ENCODE peak calls at places on chromosomes 5 and 9, in four cellular contexts. One of them, this sample, is unnamed.

GRCh38 chr5:160555836-160556660 is 134.4 kb downstream of the PTTG1 start:
- DNase-seq in IMR-90: no peak
- DNase-seq in H9: no peak
- DNase-seq in mesendoderm: no peak
- DNase-seq in this sample: no peak

GRCh38 chr5:73591102-73591695 is 25.7 kb downstream of the UTP15 start:
- DNase-seq in IMR-90: peak
- DNase-seq in H9: no peak
- DNase-seq in mesendoderm: peak
- DNase-seq in this sample: no peak

GRCh38 chr5:136020383-136021015 is 8.3 kb upstream of the TGFBI start:
- DNase-seq in IMR-90: peak
- DNase-seq in H9: no peak
- DNase-seq in mesendoderm: no peak
- DNase-seq in this sample: no peak

GRCh38 chr9:83935276-83935890 is 14.2 kb upstream of the KIF27 start:
- DNase-seq in IMR-90: peak
- DNase-seq in H9: no peak
- DNase-seq in mesendoderm: no peak
- DNase-seq in this sample: no peak

GRCh38 chr9:20022410-20022809 is 233.6 kb upstream of the SLC24A2 start:
- DNase-seq in IMR-90: peak
- DNase-seq in H9: no peak
- DNase-seq in mesendoderm: no peak
- DNase-seq in this sample: no peak

GRCh38 chr5:9690751-9691150 is 60.6 kb upstream of the TAS2R1 start:
- DNase-seq in IMR-90: no peak
- DNase-seq in H9: no peak
- DNase-seq in mesendoderm: no peak
- DNase-seq in this sample: no peak

GRCh38 chr5:99674086-99674485 is 745.3 kb upstream of the CHD1 start:
- DNase-seq in IMR-90: no peak
- DNase-seq in H9: no peak
- DNase-seq in mesendoderm: no peak
- DNase-seq in this sample: no peak

GRCh38 chr5:127878174-127878750 is 175.1 kb downstream of the CCDC192 start:
- DNase-seq in IMR-90: peak
- DNase-seq in H9: peak
- DNase-seq in mesendoderm: peak
- DNase-seq in this sample: peak

GRCh38 chr5:95760291-95761191 is 29.4 kb downstream of the RHOBTB3 start:
- DNase-seq in IMR-90: peak
- DNase-seq in H9: no peak
- DNase-seq in mesendoderm: peak
- DNase-seq in this sample: no peak

GRCh38 chr5:43036856-43037711 is 3.0 kb downstream of the ANXA2R start:
- DNase-seq in IMR-90: peak
- DNase-seq in H9: peak
- DNase-seq in mesendoderm: peak
- DNase-seq in this sample: no peak

GRCh38 chr5:98770911-98771322 is 2.5 kb upstream of the RGMB start:
- DNase-seq in IMR-90: peak
- DNase-seq in H9: no peak
- DNase-seq in mesendoderm: no peak
- DNase-seq in this sample: no peak

GRCh38 chr5:134833340-134834032 is 12.3 kb upstream of the C5orf24 start:
- DNase-seq in IMR-90: peak
- DNase-seq in H9: no peak
- DNase-seq in mesendoderm: no peak
- DNase-seq in this sample: no peak

GRCh38 chr9:95048225-95049087 is 269.1 kb downstream of the FANCC start:
- DNase-seq in IMR-90: no peak
- DNase-seq in H9: peak
- DNase-seq in mesendoderm: peak
- DNase-seq in this sample: no peak

GRCh38 chr9:127452481-127453092 is 1.3 kb downstream of the LRSAM1 start:
- DNase-seq in IMR-90: peak
- DNase-seq in H9: no peak
- DNase-seq in mesendoderm: no peak
- DNase-seq in this sample: no peak

GRCh38 chr5:138824924-138825863 is 49.9 kb downstream of the LRRTM2 start:
- DNase-seq in IMR-90: peak
- DNase-seq in H9: no peak
- DNase-seq in mesendoderm: no peak
- DNase-seq in this sample: no peak

GRCh38 chr5:154485850-154486426 is 7.9 kb upstream of the HAND1 start:
- DNase-seq in IMR-90: no peak
- DNase-seq in H9: peak
- DNase-seq in mesendoderm: no peak
- DNase-seq in this sample: no peak
- H4K5ac ChIP-seq in IMR-90: no peak
- H4K5ac ChIP-seq in H9: no peak
- H4K5ac ChIP-seq in mesendoderm: no peak
- H4K5ac ChIP-seq in this sample: no peak

DNA sequence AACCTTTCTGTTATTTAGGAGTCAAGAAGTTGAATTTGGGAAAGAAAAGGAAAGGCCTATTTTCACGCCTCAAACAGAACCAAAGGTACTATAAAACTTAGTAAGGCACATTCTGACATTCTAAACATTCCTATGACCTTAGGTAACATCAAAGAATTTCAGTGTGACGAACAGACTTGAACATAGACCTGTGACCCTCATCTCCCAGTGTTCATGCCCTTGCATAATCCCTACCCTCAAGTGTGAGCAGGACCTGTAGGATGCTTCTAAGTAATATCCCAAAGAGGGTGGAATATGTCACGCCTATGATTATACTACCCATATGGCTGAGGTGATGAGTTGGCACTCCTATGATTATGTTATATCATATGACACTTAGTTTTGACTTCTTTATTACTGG is 540.9 kb downstream of the KIF4B start:
- DNase-seq in IMR-90: no peak
- DNase-seq in H9: no peak
- DNase-seq in mesendoderm: peak
- DNase-seq in this sample: no peak
- H4K5ac ChIP-seq in IMR-90: no peak
- H4K5ac ChIP-seq in H9: no peak
- H4K5ac ChIP-seq in mesendoderm: no peak
- H4K5ac ChIP-seq in this sample: no peak

DNA sequence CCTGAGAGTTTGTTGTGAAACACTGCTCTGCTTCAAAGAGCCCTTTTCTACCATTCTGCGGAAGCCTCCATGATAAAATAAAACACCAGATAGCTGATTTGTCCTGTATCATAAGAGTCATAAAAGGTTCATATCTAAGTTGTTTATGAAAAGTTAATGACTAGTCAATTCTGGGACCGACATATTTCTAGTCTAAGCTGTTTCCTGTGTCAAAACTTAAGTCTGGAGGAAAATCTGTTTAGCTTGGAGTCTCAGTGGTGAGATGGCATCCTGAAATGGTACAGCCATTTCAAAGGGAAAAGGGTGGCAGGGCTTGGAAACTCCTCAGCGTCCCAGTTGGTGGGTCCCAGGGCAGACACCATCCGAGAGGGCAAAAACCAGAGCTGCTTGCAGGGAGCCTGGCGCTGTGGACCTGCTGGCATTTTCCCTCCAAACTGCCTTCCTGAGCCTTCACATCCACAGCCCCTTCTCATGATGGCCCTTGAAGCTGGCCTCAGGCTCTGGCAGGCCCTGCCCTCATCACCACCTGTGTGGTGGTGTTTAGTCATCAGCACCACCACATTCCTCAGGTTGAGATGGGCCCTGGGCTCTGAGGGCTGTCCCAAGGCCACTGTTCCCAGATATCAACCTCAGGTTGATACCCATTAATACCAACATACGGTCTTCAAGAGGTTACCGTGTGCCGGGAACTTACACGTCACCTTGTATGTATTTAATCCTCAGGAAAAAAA is 184.0 kb downstream of the HSPA4 start:
- DNase-seq in IMR-90: peak
- DNase-seq in H9: no peak
- DNase-seq in mesendoderm: peak
- DNase-seq in this sample: no peak
- H4K5ac ChIP-seq in IMR-90: no peak
- H4K5ac ChIP-seq in H9: no peak
- H4K5ac ChIP-seq in mesendoderm: no peak
- H4K5ac ChIP-seq in this sample: no peak

GRCh38 chr5:171855265-171855664 is 69.6 kb downstream of the SMIM23 start:
- DNase-seq in IMR-90: no peak
- DNase-seq in H9: no peak
- DNase-seq in mesendoderm: no peak
- DNase-seq in this sample: no peak

GRCh38 chr5:171857537-171857936 is 71.9 kb downstream of the SMIM23 start:
- DNase-seq in IMR-90: no peak
- DNase-seq in H9: no peak
- DNase-seq in mesendoderm: peak
- DNase-seq in this sample: no peak

GRCh38 chr5:171858303-171858702 is 72.7 kb downstream of the SMIM23 start:
- DNase-seq in IMR-90: no peak
- DNase-seq in H9: peak
- DNase-seq in mesendoderm: peak
- DNase-seq in this sample: no peak

GRCh38 chr5:171852255-171852681 is 66.7 kb downstream of the SMIM23 start:
- DNase-seq in IMR-90: no peak
- DNase-seq in H9: peak
- DNase-seq in mesendoderm: peak
- DNase-seq in this sample: no peak

DNA sequence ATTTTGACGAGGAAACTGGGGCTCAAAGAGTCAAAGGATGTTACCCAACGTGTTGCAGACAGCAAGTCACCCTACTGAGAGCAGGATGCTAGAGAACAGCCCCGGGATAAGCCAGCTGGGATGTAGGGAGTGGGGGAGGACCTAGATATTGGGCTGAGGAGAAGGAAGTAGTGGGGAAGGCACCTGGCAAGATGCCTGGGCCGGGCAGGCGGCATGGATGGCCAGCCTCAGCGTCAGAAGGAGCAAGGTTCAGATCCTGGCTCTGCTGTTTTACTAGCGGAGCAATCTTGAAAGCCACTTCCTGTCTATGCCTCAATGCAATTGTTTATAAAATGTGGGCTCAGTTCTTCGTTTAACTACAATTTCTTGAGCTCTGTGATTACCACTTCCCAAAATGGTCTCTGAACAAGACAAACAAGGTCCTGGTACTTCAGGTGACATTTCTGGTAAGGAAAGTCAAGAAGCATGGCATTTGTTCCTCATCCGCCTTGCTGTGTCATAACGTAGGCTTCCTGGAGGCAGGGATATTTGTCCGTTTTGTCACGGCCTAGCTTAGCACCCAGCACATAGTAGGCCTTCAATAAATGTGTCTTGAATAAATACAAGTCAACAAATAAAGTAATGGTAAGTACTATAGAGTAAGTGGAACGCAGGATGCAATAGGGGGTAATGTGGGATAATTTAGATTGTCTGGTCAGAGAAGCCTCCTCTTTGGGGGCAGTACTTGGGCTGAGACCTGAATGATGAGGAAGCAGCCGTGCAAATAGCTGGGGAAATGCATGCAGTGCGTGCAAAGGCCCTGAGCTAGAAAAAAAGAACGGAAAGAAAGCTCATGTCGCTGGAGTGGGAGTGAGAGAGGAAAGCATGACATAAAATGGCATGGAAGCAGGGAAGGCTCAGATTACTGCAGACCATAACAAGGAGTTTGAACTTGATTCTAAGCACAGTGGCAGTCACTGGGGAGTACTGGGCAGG is 70.5 kb downstream of the SMIM23 start:
- DNase-seq in IMR-90: peak
- DNase-seq in H9: no peak
- DNase-seq in mesendoderm: no peak
- DNase-seq in this sample: no peak
- H4K5ac ChIP-seq in IMR-90: no peak
- H4K5ac ChIP-seq in H9: no peak
- H4K5ac ChIP-seq in mesendoderm: no peak
- H4K5ac ChIP-seq in this sample: no peak

GRCh38 chr5:115455241-115455640 is 89.3 kb downstream of the FEM1C start:
- DNase-seq in IMR-90: peak
- DNase-seq in H9: no peak
- DNase-seq in mesendoderm: no peak
- DNase-seq in this sample: no peak
- H4K5ac ChIP-seq in IMR-90: no peak
- H4K5ac ChIP-seq in H9: no peak
- H4K5ac ChIP-seq in mesendoderm: no peak
- H4K5ac ChIP-seq in this sample: no peak

GRCh38 chr5:16600949-16601348 is 15.8 kb downstream of the RETREG1 start:
- DNase-seq in IMR-90: no peak
- DNase-seq in H9: no peak
- DNase-seq in mesendoderm: no peak
- DNase-seq in this sample: no peak
- H4K5ac ChIP-seq in IMR-90: no peak
- H4K5ac ChIP-seq in H9: no peak
- H4K5ac ChIP-seq in mesendoderm: no peak
- H4K5ac ChIP-seq in this sample: no peak

DNA sequence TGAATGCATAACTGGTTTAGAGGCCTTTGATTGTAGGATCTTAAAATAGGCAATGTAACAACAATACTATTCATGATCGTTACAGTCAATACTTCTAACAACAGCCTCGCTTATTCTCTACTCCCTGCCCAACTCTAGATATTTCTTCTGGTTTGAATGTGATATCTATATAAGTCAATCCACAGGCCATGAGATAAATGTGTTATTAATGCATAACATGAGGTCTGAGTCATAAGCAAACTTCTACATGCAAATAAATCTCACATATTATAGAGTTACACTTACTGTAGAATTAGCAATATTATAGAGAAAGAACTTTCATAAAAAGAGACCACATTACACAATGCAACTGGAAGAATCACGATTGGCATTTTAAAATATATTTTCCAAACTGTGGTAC is 2.9 kb upstream of the ALDOB start:
- DNase-seq in IMR-90: no peak
- DNase-seq in H9: no peak
- DNase-seq in mesendoderm: no peak
- DNase-seq in this sample: no peak
- H4K5ac ChIP-seq in IMR-90: no peak
- H4K5ac ChIP-seq in H9: no peak
- H4K5ac ChIP-seq in mesendoderm: no peak
- H4K5ac ChIP-seq in this sample: no peak

GRCh38 chr5:56047448-56047847 is 52.7 kb upstream of the IL6ST start:
- DNase-seq in IMR-90: no peak
- DNase-seq in H9: no peak
- DNase-seq in mesendoderm: no peak
- DNase-seq in this sample: no peak

GRCh38 chr5:56048124-56048523 is 53.4 kb upstream of the IL6ST start:
- DNase-seq in IMR-90: no peak
- DNase-seq in H9: no peak
- DNase-seq in mesendoderm: no peak
- DNase-seq in this sample: no peak

GRCh38 chr5:56050566-56051292 is 56.0 kb upstream of the IL6ST start:
- DNase-seq in IMR-90: no peak
- DNase-seq in H9: no peak
- DNase-seq in mesendoderm: no peak
- DNase-seq in this sample: no peak

GRCh38 chr5:56039985-56040384 is 45.2 kb upstream of the IL6ST start:
- DNase-seq in IMR-90: peak
- DNase-seq in H9: no peak
- DNase-seq in mesendoderm: no peak
- DNase-seq in this sample: no peak

GRCh38 chr5:56045469-56045868 is 50.7 kb upstream of the IL6ST start:
- DNase-seq in IMR-90: no peak
- DNase-seq in H9: no peak
- DNase-seq in mesendoderm: no peak
- DNase-seq in this sample: no peak
- H4K5ac ChIP-seq in IMR-90: no peak
- H4K5ac ChIP-seq in H9: no peak
- H4K5ac ChIP-seq in mesendoderm: no peak
- H4K5ac ChIP-seq in this sample: no peak